ENCODE peak calls at places on chromosomes 3 and 15, in four cellular contexts. N is ELR, V is GM03348, A is heart left ventricle. W is an unnamed sample.

GRCh38 chr15:76823903-76824302 is 81.2 kb downstream of the SCAPER start:
- DNase-seq in N (no peak), V (no peak), A (no peak), W (no peak)

GRCh38 chr3:126781889-126782491 is 78.0 kb downstream of the CHCHD6 start:
- DNase-seq in N (peak), V (peak), A (peak), W (peak)

GRCh38 chr3:29973763-29974162 is 632.6 kb upstream of the TGFBR2 start:
- DNase-seq in N (no peak), V (no peak), A (no peak), W (no peak)

GRCh38 chr3:180871901-180872300 is 40.6 kb upstream of the FXR1 start:
- DNase-seq in N (no peak), V (peak), A (no peak), W (peak)

GRCh38 chr3:146189519-146190173 is 28.7 kb upstream of the PLOD2 start:
- DNase-seq in N (peak), V (peak), A (no peak), W (peak)

GRCh38 chr15:63987979-63988378 is 58.3 kb downstream of the DAPK2 start:
- DNase-seq in N (no peak), V (no peak), A (no peak), W (no peak)

GRCh38 chr3:57889807-57890206 is 118.4 kb upstream of the FLNB start:
- DNase-seq in N (no peak), V (no peak), A (peak), W (peak)

GRCh38 chr3:12695112-12695511 is 31.2 kb upstream of the RAF1 start:
- DNase-seq in N (no peak), V (no peak), A (no peak), W (no peak)

GRCh38 chr15:91192285-91193058 is 92.4 kb downstream of the SV2B start:
- DNase-seq in N (no peak), V (no peak), A (no peak), W (no peak)

GRCh38 chr3:49411550-49411967 is 217 bp downstream of the RHOA start:
- DNase-seq in N (no peak), V (peak), A (peak), W (no peak)

GRCh38 chr3:149199474-149199873 is 22.2 kb downstream of the CP start:
- DNase-seq in N (peak), V (no peak), A (no peak), W (peak)

GRCh38 chr15:52288051-52288942 is 7.3 kb downstream of the MYO5C start:
- DNase-seq in N (no peak), V (no peak), A (no peak), W (no peak)

GRCh38 chr3:14913926-14914776 is 33.2 kb upstream of the NR2C2 start:
- DNase-seq in N (no peak), V (no peak), A (no peak), W (no peak)

GRCh38 chr3:8492744-8493511 is 8.7 kb upstream of the LMCD1 start:
- DNase-seq in N (peak), V (no peak), A (no peak), W (no peak)

W was measured in adipocyte.